ENCODE peak calls at places on chromosomes 7 and 10, in eight cellular contexts. One of them, this sample, is unnamed.
A peak's percentile ranks its signal among the peaks of the same experiment; 100 is the strongest.

GRCh38 chr7:119256446-119257131 is 1016.4 kb upstream of the KCND2 start:
- DNase-seq in HCT116: no peak
- DNase-seq in breast epithelium: no peak
- DNase-seq in stomach: no peak
- DNase-seq in sigmoid colon: no peak
- DNase-seq in SK-N-SH: no peak
- DNase-seq in endothelial cell of umbilical vein: no peak
- DNase-seq in GM23338: no peak
- DNase-seq in this sample: no peak

GRCh38 chr7:65980478-65981250 is 1.3 kb downstream of the GUSB start:
- DNase-seq in HCT116: no peak
- DNase-seq in breast epithelium: no peak
- DNase-seq in stomach: peak; percentile 27
- DNase-seq in sigmoid colon: peak; percentile 82
- DNase-seq in SK-N-SH: peak; percentile 67
- DNase-seq in endothelial cell of umbilical vein: peak; percentile 16
- DNase-seq in GM23338: peak; percentile 9
- DNase-seq in this sample: peak; percentile 78

GRCh38 chr10:79562135-79562756 is 2.0 kb upstream of the SFTPA2 start:
- DNase-seq in HCT116: peak; percentile 34
- DNase-seq in breast epithelium: peak; percentile 75
- DNase-seq in stomach: peak; percentile 67
- DNase-seq in sigmoid colon: no peak
- DNase-seq in SK-N-SH: peak; percentile 72
- DNase-seq in endothelial cell of umbilical vein: peak; percentile 56
- DNase-seq in GM23338: peak; percentile 85
- DNase-seq in this sample: no peak

GRCh38 chr7:1678070-1678543 is 8.0 kb downstream of the ELFN1 start:
- DNase-seq in HCT116: no peak
- DNase-seq in breast epithelium: peak; percentile 39
- DNase-seq in stomach: peak; percentile 16
- DNase-seq in sigmoid colon: peak; percentile 48
- DNase-seq in SK-N-SH: no peak
- DNase-seq in endothelial cell of umbilical vein: no peak
- DNase-seq in GM23338: no peak
- DNase-seq in this sample: peak; percentile 46

GRCh38 chr10:3148994-3149393 is 23.6 kb downstream of the PITRM1 start:
- DNase-seq in HCT116: no peak
- DNase-seq in breast epithelium: no peak
- DNase-seq in stomach: no peak
- DNase-seq in sigmoid colon: no peak
- DNase-seq in SK-N-SH: no peak
- DNase-seq in endothelial cell of umbilical vein: no peak
- DNase-seq in GM23338: no peak
- DNase-seq in this sample: no peak

GRCh38 chr10:51683031-51683830 is 16.2 kb downstream of the CSTF2T start:
- DNase-seq in HCT116: no peak
- DNase-seq in breast epithelium: no peak
- DNase-seq in stomach: no peak
- DNase-seq in sigmoid colon: no peak
- DNase-seq in SK-N-SH: no peak
- DNase-seq in endothelial cell of umbilical vein: no peak
- DNase-seq in GM23338: no peak
- DNase-seq in this sample: no peak

GRCh38 chr7:83366629-83367028 is 203.9 kb upstream of the PCLO start:
- DNase-seq in HCT116: no peak
- DNase-seq in breast epithelium: no peak
- DNase-seq in stomach: no peak
- DNase-seq in sigmoid colon: no peak
- DNase-seq in SK-N-SH: no peak
- DNase-seq in endothelial cell of umbilical vein: no peak
- DNase-seq in GM23338: peak; percentile 47
- DNase-seq in this sample: no peak

GRCh38 chr7:7595451-7595850 is 28.8 kb downstream of the MIOS start:
- DNase-seq in HCT116: peak; percentile 8
- DNase-seq in breast epithelium: no peak
- DNase-seq in stomach: no peak
- DNase-seq in sigmoid colon: no peak
- DNase-seq in SK-N-SH: peak; percentile 58
- DNase-seq in endothelial cell of umbilical vein: peak; percentile 41
- DNase-seq in GM23338: no peak
- DNase-seq in this sample: no peak

GRCh38 chr7:111274882-111275281 is 184.0 kb downstream of the LRRN3 start:
- DNase-seq in HCT116: no peak
- DNase-seq in breast epithelium: no peak
- DNase-seq in stomach: no peak
- DNase-seq in sigmoid colon: no peak
- DNase-seq in SK-N-SH: no peak
- DNase-seq in endothelial cell of umbilical vein: peak; percentile 4
- DNase-seq in GM23338: no peak
- DNase-seq in this sample: no peak

GRCh38 chr10:124420254-124420653 is 1.5 kb upstream of the OAT start:
- DNase-seq in HCT116: no peak
- DNase-seq in breast epithelium: no peak
- DNase-seq in stomach: peak; percentile 25
- DNase-seq in sigmoid colon: no peak
- DNase-seq in SK-N-SH: no peak
- DNase-seq in endothelial cell of umbilical vein: no peak
- DNase-seq in GM23338: no peak
- DNase-seq in this sample: peak; percentile 18

GRCh38 chr7:27516415-27516814 is 146.3 kb downstream of the HIBADH start:
- DNase-seq in HCT116: no peak
- DNase-seq in breast epithelium: no peak
- DNase-seq in stomach: no peak
- DNase-seq in sigmoid colon: no peak
- DNase-seq in SK-N-SH: no peak
- DNase-seq in endothelial cell of umbilical vein: no peak
- DNase-seq in GM23338: peak; percentile 29
- DNase-seq in this sample: no peak

GRCh38 chr10:60433684-60434083 is 44.0 kb upstream of the ANK3 start:
- DNase-seq in HCT116: no peak
- DNase-seq in breast epithelium: no peak
- DNase-seq in stomach: no peak
- DNase-seq in sigmoid colon: no peak
- DNase-seq in SK-N-SH: no peak
- DNase-seq in endothelial cell of umbilical vein: peak; percentile 34
- DNase-seq in GM23338: no peak
- DNase-seq in this sample: no peak

GRCh38 chr10:70492786-70493659 is 14.5 kb downstream of the PALD1 start:
- DNase-seq in HCT116: no peak
- DNase-seq in breast epithelium: no peak
- DNase-seq in stomach: no peak
- DNase-seq in sigmoid colon: no peak
- DNase-seq in SK-N-SH: no peak
- DNase-seq in endothelial cell of umbilical vein: no peak
- DNase-seq in GM23338: no peak
- DNase-seq in this sample: no peak

GRCh38 chr10:124636271-124636993 is 107.7 kb downstream of the FAM53B start:
- DNase-seq in HCT116: no peak
- DNase-seq in breast epithelium: no peak
- DNase-seq in stomach: no peak
- DNase-seq in sigmoid colon: no peak
- DNase-seq in SK-N-SH: no peak
- DNase-seq in endothelial cell of umbilical vein: no peak
- DNase-seq in GM23338: no peak
- DNase-seq in this sample: no peak

GRCh38 chr10:16996530-16996964 is 133.1 kb downstream of the CUBN start:
- DNase-seq in HCT116: no peak
- DNase-seq in breast epithelium: no peak
- DNase-seq in stomach: no peak
- DNase-seq in sigmoid colon: no peak
- DNase-seq in SK-N-SH: no peak
- DNase-seq in endothelial cell of umbilical vein: peak; percentile 96
- DNase-seq in GM23338: no peak
- DNase-seq in this sample: no peak

GRCh38 chr7:101017099-101017777 is 2.6 kb upstream of the MUC17 start:
- DNase-seq in HCT116: no peak
- DNase-seq in breast epithelium: no peak
- DNase-seq in stomach: peak; percentile 68
- DNase-seq in sigmoid colon: peak; percentile 85
- DNase-seq in SK-N-SH: peak; percentile 82
- DNase-seq in endothelial cell of umbilical vein: peak; percentile 40
- DNase-seq in GM23338: peak; percentile 86
- DNase-seq in this sample: peak; percentile 86

GRCh38 chr10:49385939-49386922 is 9.7 kb downstream of the DRGX start:
- DNase-seq in HCT116: no peak
- DNase-seq in breast epithelium: no peak
- DNase-seq in stomach: no peak
- DNase-seq in sigmoid colon: no peak
- DNase-seq in SK-N-SH: no peak
- DNase-seq in endothelial cell of umbilical vein: no peak
- DNase-seq in GM23338: no peak
- DNase-seq in this sample: no peak

GRCh38 chr10:126088144-126088543 is 191.8 kb downstream of the FANK1 start:
- DNase-seq in HCT116: no peak
- DNase-seq in breast epithelium: no peak
- DNase-seq in stomach: no peak
- DNase-seq in sigmoid colon: no peak
- DNase-seq in SK-N-SH: peak; percentile 35
- DNase-seq in endothelial cell of umbilical vein: no peak
- DNase-seq in GM23338: peak; percentile 20
- DNase-seq in this sample: no peak

GRCh38 chr10:90579602-90580242 is 278.1 kb downstream of the HTR7 start:
- DNase-seq in HCT116: peak; percentile 61
- DNase-seq in breast epithelium: no peak
- DNase-seq in stomach: no peak
- DNase-seq in sigmoid colon: no peak
- DNase-seq in SK-N-SH: no peak
- DNase-seq in endothelial cell of umbilical vein: peak; percentile 5
- DNase-seq in GM23338: peak; percentile 72
- DNase-seq in this sample: no peak

GRCh38 chr7:144908943-144909556 is 73.2 kb upstream of the TPK1 start:
- DNase-seq in HCT116: no peak
- DNase-seq in breast epithelium: no peak
- DNase-seq in stomach: no peak
- DNase-seq in sigmoid colon: no peak
- DNase-seq in SK-N-SH: no peak
- DNase-seq in endothelial cell of umbilical vein: no peak
- DNase-seq in GM23338: peak; percentile 18
- DNase-seq in this sample: no peak

GRCh38 chr7:44044315-44045225 is at the start of gene DBNL:
- DNase-seq in HCT116: peak; percentile 59
- DNase-seq in breast epithelium: peak; percentile 95
- DNase-seq in stomach: peak; percentile 97
- DNase-seq in sigmoid colon: peak; percentile 96
- DNase-seq in SK-N-SH: peak; percentile 99
- DNase-seq in endothelial cell of umbilical vein: peak; percentile 81
- DNase-seq in GM23338: peak; percentile 97
- DNase-seq in this sample: peak; percentile 98

DNA sequence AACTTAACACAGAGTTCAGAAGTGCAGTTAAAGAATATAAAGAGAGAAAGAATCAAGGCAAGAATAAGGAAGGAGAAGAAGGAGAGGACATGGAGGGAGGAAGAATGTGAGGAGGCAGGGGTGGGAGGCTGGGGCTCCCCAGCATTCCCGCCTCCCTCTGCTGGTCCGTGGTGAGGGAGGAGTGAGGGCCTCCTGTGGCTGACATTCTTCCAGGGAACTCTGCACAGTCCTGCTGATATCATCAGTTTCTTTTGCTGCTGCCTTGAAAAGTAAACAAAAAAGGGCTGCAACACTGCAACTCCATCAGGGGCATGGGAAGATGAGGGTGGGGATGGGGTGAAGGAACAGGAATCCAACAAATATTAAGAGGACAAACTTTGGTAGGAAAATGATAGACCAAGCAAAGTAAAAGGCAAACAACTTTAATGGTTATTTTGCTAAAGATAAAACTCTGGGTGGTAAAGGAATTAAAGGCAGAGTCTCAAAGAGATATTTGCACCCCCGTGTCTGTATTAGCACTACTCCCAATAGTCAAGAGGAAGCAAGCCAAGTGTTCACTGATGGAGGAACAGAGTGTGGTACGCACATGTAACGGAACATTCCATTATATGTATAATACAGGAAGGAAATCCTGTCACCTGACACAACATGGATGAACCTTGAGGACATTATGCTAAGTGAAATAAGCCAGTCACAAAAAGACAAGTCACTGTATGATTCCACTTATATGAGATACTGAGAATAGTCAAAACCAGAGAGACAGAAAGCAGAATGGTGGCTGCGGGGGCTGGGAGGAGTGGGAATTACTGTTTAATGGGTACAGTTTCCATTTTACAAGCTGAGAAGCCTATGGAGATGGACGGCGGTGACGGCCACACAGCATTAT is 8.0 kb upstream of the SPOCK2 start:
- DNase-seq in HCT116: no peak
- DNase-seq in breast epithelium: no peak
- DNase-seq in stomach: no peak
- DNase-seq in sigmoid colon: no peak
- DNase-seq in SK-N-SH: no peak
- DNase-seq in endothelial cell of umbilical vein: peak; percentile 18
- DNase-seq in GM23338: no peak
- DNase-seq in this sample: no peak
- H3K4me1 ChIP-seq in HCT116: peaks cover 36% of the 10 kb centered on the region
- H3K4me1 ChIP-seq in breast epithelium: no peaks in the 10 kb centered on the region
- H3K4me1 ChIP-seq in stomach: peaks cover 12% of the 10 kb centered on the region
- H3K4me1 ChIP-seq in sigmoid colon: no peaks in the 10 kb centered on the region
- H3K4me1 ChIP-seq in SK-N-SH: peaks cover 2% of the 10 kb centered on the region
- H3K4me1 ChIP-seq in endothelial cell of umbilical vein: peaks cover 24% of the 10 kb centered on the region
- H3K4me1 ChIP-seq in GM23338: no peaks in the 10 kb centered on the region
- H3K4me1 ChIP-seq in this sample: no peaks in the 10 kb centered on the region

GRCh38 chr10:109174526-109174925 is 748.8 kb downstream of the XPNPEP1 start:
- DNase-seq in HCT116: no peak
- DNase-seq in breast epithelium: no peak
- DNase-seq in stomach: no peak
- DNase-seq in sigmoid colon: no peak
- DNase-seq in SK-N-SH: no peak
- DNase-seq in endothelial cell of umbilical vein: no peak
- DNase-seq in GM23338: no peak
- DNase-seq in this sample: no peak
- TF ChIP-seq CTCF in HCT116: no peak
- TF ChIP-seq CTCF in breast epithelium: no peak
- TF ChIP-seq CTCF in stomach: no peak
- TF ChIP-seq CTCF in sigmoid colon: no peak
- TF ChIP-seq CTCF in SK-N-SH: no peak
- TF ChIP-seq CTCF in endothelial cell of umbilical vein: no peak
- TF ChIP-seq CTCF in GM23338: no peak
- TF ChIP-seq CTCF in this sample: no peak

GRCh38 chr10:683448-684071 is 5.9 kb downstream of the DIP2C start:
- DNase-seq in HCT116: peak; percentile 50
- DNase-seq in breast epithelium: no peak
- DNase-seq in stomach: no peak
- DNase-seq in sigmoid colon: peak; percentile 91
- DNase-seq in SK-N-SH: peak; percentile 86
- DNase-seq in endothelial cell of umbilical vein: no peak
- DNase-seq in GM23338: no peak
- DNase-seq in this sample: peak; percentile 76
- TF ChIP-seq POLR2AphosphoS5 in HCT116: peak; percentile 31
- TF ChIP-seq POLR2AphosphoS5 in breast epithelium: no peak
- TF ChIP-seq POLR2AphosphoS5 in stomach: peak; percentile 54
- TF ChIP-seq POLR2AphosphoS5 in sigmoid colon: peak; percentile 73
- TF ChIP-seq POLR2AphosphoS5 in SK-N-SH: peak; percentile 47
- TF ChIP-seq POLR2AphosphoS5 in endothelial cell of umbilical vein: no peak
- TF ChIP-seq POLR2AphosphoS5 in GM23338: no peak
- TF ChIP-seq POLR2AphosphoS5 in this sample: no peak

DNA sequence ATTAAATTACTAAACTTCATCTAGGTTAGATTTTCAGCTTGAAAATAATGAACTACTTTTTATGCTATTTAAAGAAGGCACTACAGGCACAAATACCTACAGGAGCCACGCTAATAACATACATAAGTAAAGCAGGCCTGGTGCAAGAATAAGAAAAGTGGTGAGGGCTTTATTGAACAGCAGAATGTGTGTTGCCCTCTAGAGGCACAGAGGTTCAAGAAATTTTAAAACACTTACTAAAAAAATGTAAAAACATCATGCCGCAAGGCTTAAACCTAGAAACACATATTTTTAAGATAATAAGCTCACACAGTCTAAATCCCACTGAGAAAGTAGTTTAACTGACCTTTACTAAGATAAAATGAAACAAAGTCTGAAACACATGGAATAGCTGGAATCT is 20.3 kb downstream of the CACUL1 start:
- DNase-seq in HCT116: no peak
- DNase-seq in breast epithelium: no peak
- DNase-seq in stomach: no peak
- DNase-seq in sigmoid colon: no peak
- DNase-seq in SK-N-SH: no peak
- DNase-seq in endothelial cell of umbilical vein: no peak
- DNase-seq in GM23338: no peak
- DNase-seq in this sample: no peak
- H3K4me1 ChIP-seq in HCT116: no peaks in the 10 kb centered on the region
- H3K4me1 ChIP-seq in breast epithelium: no peaks in the 10 kb centered on the region
- H3K4me1 ChIP-seq in stomach: peaks cover 54% of the 10 kb centered on the region
- H3K4me1 ChIP-seq in sigmoid colon: peaks cover 93% of the 10 kb centered on the region
- H3K4me1 ChIP-seq in SK-N-SH: peaks cover 21% of the 10 kb centered on the region
- H3K4me1 ChIP-seq in endothelial cell of umbilical vein: peaks cover 17% of the 10 kb centered on the region
- H3K4me1 ChIP-seq in GM23338: peaks cover 36% of the 10 kb centered on the region
- H3K4me1 ChIP-seq in this sample: peaks cover 69% of the 10 kb centered on the region